ENCODE peak calls at places on chromosomes 7 and 10, in four cellular contexts. One of them, this sample, is unnamed.

GRCh38 chr7:42126475-42127231 is 110.4 kb downstream of the GLI3 start:
- ATAC-seq in HCT116: no peak
- ATAC-seq in upper lobe of left lung: no peak
- ATAC-seq in GM12878: no peak
- ATAC-seq in this sample: no peak

GRCh38 chr10:30855131-30855530 is 176.5 kb downstream of the ZNF438 start:
- ATAC-seq in HCT116: no peak
- ATAC-seq in upper lobe of left lung: no peak
- ATAC-seq in GM12878: no peak
- ATAC-seq in this sample: no peak

GRCh38 chr7:119341822-119342221 is 931.2 kb upstream of the KCND2 start:
- ATAC-seq in HCT116: no peak
- ATAC-seq in upper lobe of left lung: no peak
- ATAC-seq in GM12878: no peak
- ATAC-seq in this sample: no peak

GRCh38 chr10:60542691-60543090 is 153.0 kb upstream of the ANK3 start:
- ATAC-seq in HCT116: no peak
- ATAC-seq in upper lobe of left lung: no peak
- ATAC-seq in GM12878: no peak
- ATAC-seq in this sample: no peak

GRCh38 chr10:11697718-11698527 is 44.3 kb upstream of the ECHDC3 start:
- ATAC-seq in HCT116: peak
- ATAC-seq in upper lobe of left lung: no peak
- ATAC-seq in GM12878: peak
- ATAC-seq in this sample: no peak

GRCh38 chr7:45663167-45663921 is 89.2 kb downstream of the ADCY1 start:
- ATAC-seq in HCT116: peak
- ATAC-seq in upper lobe of left lung: peak
- ATAC-seq in GM12878: peak
- ATAC-seq in this sample: peak

GRCh38 chr10:17669185-17669872 is 25.4 kb downstream of the STAM start:
- ATAC-seq in HCT116: no peak
- ATAC-seq in upper lobe of left lung: no peak
- ATAC-seq in GM12878: peak
- ATAC-seq in this sample: no peak

GRCh38 chr7:133268355-133268754 is 15.5 kb downstream of the EXOC4 start:
- ATAC-seq in HCT116: no peak
- ATAC-seq in upper lobe of left lung: no peak
- ATAC-seq in GM12878: no peak
- ATAC-seq in this sample: no peak

GRCh38 chr7:120988591-120989299 is at the start of gene CPED1:
- ATAC-seq in HCT116: peak
- ATAC-seq in upper lobe of left lung: peak
- ATAC-seq in GM12878: peak
- ATAC-seq in this sample: peak

GRCh38 chr10:132281915-132282666 is 25.7 kb downstream of the STK32C start:
- ATAC-seq in HCT116: no peak
- ATAC-seq in upper lobe of left lung: no peak
- ATAC-seq in GM12878: no peak
- ATAC-seq in this sample: no peak

GRCh38 chr10:72342911-72343310 is 11.8 kb downstream of the DNAJB12 start:
- ATAC-seq in HCT116: no peak
- ATAC-seq in upper lobe of left lung: no peak
- ATAC-seq in GM12878: no peak
- ATAC-seq in this sample: no peak

GRCh38 chr7:2953588-2954407 is 89.9 kb downstream of the CARD11 start:
- ATAC-seq in HCT116: peak
- ATAC-seq in upper lobe of left lung: no peak
- ATAC-seq in GM12878: no peak
- ATAC-seq in this sample: no peak

GRCh38 chr7:80883188-80884025 is 35.4 kb downstream of the SEMA3C start:
- ATAC-seq in HCT116: peak
- ATAC-seq in upper lobe of left lung: peak
- ATAC-seq in GM12878: no peak
- ATAC-seq in this sample: peak

GRCh38 chr10:45180507-45180906 is 134.9 kb downstream of the OR13A1 start:
- ATAC-seq in HCT116: no peak
- ATAC-seq in upper lobe of left lung: no peak
- ATAC-seq in GM12878: no peak
- ATAC-seq in this sample: no peak

GRCh38 chr10:70738425-70739121 is 46.6 kb downstream of the TBATA start:
- ATAC-seq in HCT116: peak
- ATAC-seq in upper lobe of left lung: no peak
- ATAC-seq in GM12878: peak
- ATAC-seq in this sample: no peak

GRCh38 chr7:2954433-2954853 is 89.2 kb downstream of the CARD11 start:
- ATAC-seq in HCT116: no peak
- ATAC-seq in upper lobe of left lung: no peak
- ATAC-seq in GM12878: no peak
- ATAC-seq in this sample: no peak

GRCh38 chr7:136079066-136079465 is 101.9 kb upstream of the MTPN start:
- ATAC-seq in HCT116: no peak
- ATAC-seq in upper lobe of left lung: no peak
- ATAC-seq in GM12878: no peak
- ATAC-seq in this sample: no peak

GRCh38 chr10:103021150-103021896 is 103.2 kb downstream of the CNNM2 start:
- ATAC-seq in HCT116: no peak
- ATAC-seq in upper lobe of left lung: no peak
- ATAC-seq in GM12878: no peak
- ATAC-seq in this sample: no peak

GRCh38 chr10:78404296-78404695 is 370.6 kb downstream of the RPS24 start:
- ATAC-seq in HCT116: no peak
- ATAC-seq in upper lobe of left lung: no peak
- ATAC-seq in GM12878: no peak
- ATAC-seq in this sample: no peak

GRCh38 chr10:66322261-66322660 is 603.6 kb upstream of the LRRTM3 start:
- ATAC-seq in HCT116: no peak
- ATAC-seq in upper lobe of left lung: no peak
- ATAC-seq in GM12878: no peak
- ATAC-seq in this sample: no peak

GRCh38 chr10:92846-93245 is 42.4 kb upstream of the ZMYND11 start:
- ATAC-seq in HCT116: no peak
- ATAC-seq in upper lobe of left lung: no peak
- ATAC-seq in GM12878: no peak
- ATAC-seq in this sample: no peak

GRCh38 chr10:53463539-53463938 is 691.0 kb upstream of the MBL2 start:
- ATAC-seq in HCT116: no peak
- ATAC-seq in upper lobe of left lung: no peak
- ATAC-seq in GM12878: no peak
- ATAC-seq in this sample: no peak

GRCh38 chr7:90931996-90932912 is 332.0 kb upstream of the FZD1 start:
- ATAC-seq in HCT116: no peak
- ATAC-seq in upper lobe of left lung: no peak
- ATAC-seq in GM12878: peak
- ATAC-seq in this sample: no peak

GRCh38 chr7:47812460-47813136 is 135.7 kb downstream of the PKD1L1 start:
- ATAC-seq in HCT116: no peak
- ATAC-seq in upper lobe of left lung: no peak
- ATAC-seq in GM12878: no peak
- ATAC-seq in this sample: no peak

GRCh38 chr10:88853155-88853554 is 1.5 kb upstream of the ANKRD22 start:
- ATAC-seq in HCT116: no peak
- ATAC-seq in upper lobe of left lung: no peak
- ATAC-seq in GM12878: no peak
- ATAC-seq in this sample: peak
- TF ChIP-seq POLR2AphosphoS5 in HCT116: no peak
- TF ChIP-seq POLR2AphosphoS5 in upper lobe of left lung: no peak
- TF ChIP-seq POLR2AphosphoS5 in GM12878: no peak
- TF ChIP-seq POLR2AphosphoS5 in this sample: no peak

GRCh38 chr7:158164101-158165095 is 423.2 kb downstream of the PTPRN2 start:
- ATAC-seq in HCT116: no peak
- ATAC-seq in upper lobe of left lung: no peak
- ATAC-seq in GM12878: no peak
- ATAC-seq in this sample: no peak

GRCh38 chr7:158165711-158166110 is 421.9 kb downstream of the PTPRN2 start:
- ATAC-seq in HCT116: no peak
- ATAC-seq in upper lobe of left lung: no peak
- ATAC-seq in GM12878: no peak
- ATAC-seq in this sample: no peak

GRCh38 chr7:158161194-158161593 is 426.4 kb downstream of the PTPRN2 start:
- ATAC-seq in HCT116: no peak
- ATAC-seq in upper lobe of left lung: no peak
- ATAC-seq in GM12878: no peak
- ATAC-seq in this sample: no peak

GRCh38 chr7:158157460-158157859 is 430.2 kb downstream of the PTPRN2 start:
- ATAC-seq in HCT116: no peak
- ATAC-seq in upper lobe of left lung: no peak
- ATAC-seq in GM12878: no peak
- ATAC-seq in this sample: no peak

DNA sequence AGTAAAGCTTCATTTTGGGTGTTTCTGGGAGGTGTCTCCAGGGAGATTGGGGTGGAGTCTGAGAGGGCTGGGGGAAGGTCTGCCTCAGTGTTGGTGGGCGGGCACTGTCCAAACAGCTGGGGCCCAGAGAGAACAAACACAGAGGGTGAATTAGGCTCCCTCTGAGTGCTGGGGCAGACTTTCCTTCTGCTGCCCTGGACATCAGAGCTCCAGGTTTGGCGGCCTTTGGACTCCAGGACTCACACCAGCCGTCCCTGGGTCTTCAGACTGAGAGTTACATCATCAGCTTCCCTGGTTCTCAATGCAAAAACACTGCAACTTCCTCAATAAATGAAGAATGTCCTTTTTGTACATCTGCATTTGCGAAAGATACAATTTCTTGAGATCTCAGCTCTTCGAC is 427.4 kb downstream of the PTPRN2 start:
- ATAC-seq in HCT116: no peak
- ATAC-seq in upper lobe of left lung: no peak
- ATAC-seq in GM12878: no peak
- ATAC-seq in this sample: no peak
- TF ChIP-seq POLR2AphosphoS5 in HCT116: no peak
- TF ChIP-seq POLR2AphosphoS5 in upper lobe of left lung: no peak
- TF ChIP-seq POLR2AphosphoS5 in GM12878: no peak
- TF ChIP-seq POLR2AphosphoS5 in this sample: no peak

DNA sequence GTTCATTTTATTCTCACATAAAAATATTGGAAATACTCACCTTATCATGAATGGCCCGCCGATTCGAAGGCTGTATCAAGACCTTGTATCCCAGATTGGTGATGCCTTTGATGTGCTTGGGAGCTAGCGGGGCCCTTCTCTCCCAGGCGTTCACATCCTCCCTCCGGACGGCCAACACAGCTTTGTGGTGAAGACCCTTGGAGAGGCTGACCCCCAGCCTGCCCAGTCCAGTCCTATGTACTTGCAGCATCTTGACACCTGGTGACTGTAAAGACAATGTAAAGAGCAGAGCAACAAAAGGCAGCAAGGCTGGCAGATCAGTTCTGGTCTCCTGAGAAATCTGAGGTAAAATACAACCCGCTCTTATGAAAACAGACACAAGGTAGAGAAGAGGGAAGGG is 10.6 kb downstream of the AASS start:
- ATAC-seq in HCT116: no peak
- ATAC-seq in upper lobe of left lung: no peak
- ATAC-seq in GM12878: no peak
- ATAC-seq in this sample: no peak
- TF ChIP-seq POLR2AphosphoS5 in HCT116: no peak
- TF ChIP-seq POLR2AphosphoS5 in upper lobe of left lung: no peak
- TF ChIP-seq POLR2AphosphoS5 in GM12878: no peak
- TF ChIP-seq POLR2AphosphoS5 in this sample: no peak

GRCh38 chr10:51915031-51915542 is 215.7 kb upstream of the CSTF2T start:
- ATAC-seq in HCT116: no peak
- ATAC-seq in upper lobe of left lung: no peak
- ATAC-seq in GM12878: no peak
- ATAC-seq in this sample: no peak

GRCh38 chr10:51911721-51912120 is 212.3 kb upstream of the CSTF2T start:
- ATAC-seq in HCT116: no peak
- ATAC-seq in upper lobe of left lung: no peak
- ATAC-seq in GM12878: no peak
- ATAC-seq in this sample: no peak

GRCh38 chr10:51910596-51910995 is 211.2 kb upstream of the CSTF2T start:
- ATAC-seq in HCT116: no peak
- ATAC-seq in upper lobe of left lung: no peak
- ATAC-seq in GM12878: no peak
- ATAC-seq in this sample: no peak

GRCh38 chr10:51907342-51907741 is 207.9 kb upstream of the CSTF2T start:
- ATAC-seq in HCT116: no peak
- ATAC-seq in upper lobe of left lung: no peak
- ATAC-seq in GM12878: no peak
- ATAC-seq in this sample: no peak

GRCh38 chr10:51910189-51910588 is 210.8 kb upstream of the CSTF2T start:
- ATAC-seq in HCT116: no peak
- ATAC-seq in upper lobe of left lung: no peak
- ATAC-seq in GM12878: no peak
- ATAC-seq in this sample: no peak
- TF ChIP-seq POLR2AphosphoS5 in HCT116: no peak
- TF ChIP-seq POLR2AphosphoS5 in upper lobe of left lung: no peak
- TF ChIP-seq POLR2AphosphoS5 in GM12878: no peak
- TF ChIP-seq POLR2AphosphoS5 in this sample: no peak

GRCh38 chr10:13299437-13300287 is at the start of gene PHYH:
- ATAC-seq in HCT116: peak
- ATAC-seq in upper lobe of left lung: peak
- ATAC-seq in GM12878: peak
- ATAC-seq in this sample: peak
- TF ChIP-seq POLR2AphosphoS5 in HCT116: peak
- TF ChIP-seq POLR2AphosphoS5 in upper lobe of left lung: peak
- TF ChIP-seq POLR2AphosphoS5 in GM12878: peak
- TF ChIP-seq POLR2AphosphoS5 in this sample: peak

DNA sequence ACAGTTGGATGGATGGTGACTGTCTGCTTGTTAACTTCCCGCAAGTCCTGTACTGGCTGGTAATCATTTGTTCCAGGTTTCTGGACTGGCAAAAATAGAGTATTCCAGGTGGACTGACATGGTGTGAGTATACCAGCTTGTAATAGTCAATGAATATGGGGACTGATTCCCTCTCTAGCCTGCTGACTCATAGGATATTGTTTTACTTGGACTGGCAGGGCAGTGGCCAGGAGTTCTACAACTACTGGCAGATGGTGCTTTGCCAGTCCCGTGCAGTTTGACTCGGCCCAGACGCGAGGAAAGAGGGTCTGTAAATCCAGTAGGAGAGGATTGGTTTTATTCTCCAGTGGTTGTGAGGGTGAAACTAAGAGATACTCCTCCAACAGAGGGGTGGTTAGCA is 78.0 kb downstream of the PRR15 start:
- ATAC-seq in HCT116: no peak
- ATAC-seq in upper lobe of left lung: no peak
- ATAC-seq in GM12878: no peak
- ATAC-seq in this sample: no peak
- TF ChIP-seq POLR2AphosphoS5 in HCT116: no peak
- TF ChIP-seq POLR2AphosphoS5 in upper lobe of left lung: no peak
- TF ChIP-seq POLR2AphosphoS5 in GM12878: no peak
- TF ChIP-seq POLR2AphosphoS5 in this sample: no peak

GRCh38 chr7:101174322-101174854 is 5.7 kb downstream of the NAT16 start:
- ATAC-seq in HCT116: peak
- ATAC-seq in upper lobe of left lung: no peak
- ATAC-seq in GM12878: no peak
- ATAC-seq in this sample: no peak
- TF ChIP-seq POLR2AphosphoS5 in HCT116: no peak
- TF ChIP-seq POLR2AphosphoS5 in upper lobe of left lung: no peak
- TF ChIP-seq POLR2AphosphoS5 in GM12878: no peak
- TF ChIP-seq POLR2AphosphoS5 in this sample: no peak

GRCh38 chr7:142646274-142646895 is 102.9 kb upstream of the PRSS1 start:
- ATAC-seq in HCT116: peak
- ATAC-seq in upper lobe of left lung: no peak
- ATAC-seq in GM12878: peak
- ATAC-seq in this sample: no peak
- TF ChIP-seq POLR2AphosphoS5 in HCT116: no peak
- TF ChIP-seq POLR2AphosphoS5 in upper lobe of left lung: no peak
- TF ChIP-seq POLR2AphosphoS5 in GM12878: no peak
- TF ChIP-seq POLR2AphosphoS5 in this sample: no peak